ENCODE peak calls at places on chromosome 4, in four cellular contexts. D is gastrocnemius medialis, P is GM12878, S is GM12891. Y is an unnamed sample.

GRCh38 chr4:109015413-109015810 is 252.6 kb upstream of the ETNPPL start:
- DNase-seq in D (no peak), P (no peak), S (no peak), Y (no peak)

GRCh38 chr4:185999207-185999606 is 69.7 kb upstream of the TLR3 start:
- DNase-seq in D (no peak), P (no peak), S (no peak), Y (no peak)

GRCh38 chr4:6272863-6273660 is 3.4 kb downstream of the WFS1 start:
- DNase-seq in D (no peak), P (no peak), S (no peak), Y (no peak)

GRCh38 chr4:185421366-185422124 is 4.2 kb downstream of the UFSP2 start:
- DNase-seq in D (no peak), P (no peak), S (no peak), Y (no peak)

GRCh38 chr4:130031858-130032257 is 935.9 kb downstream of the C4orf33 start:
- DNase-seq in D (no peak), P (no peak), S (no peak), Y (no peak)

GRCh38 chr4:152304220-152304619 is 231.7 kb downstream of the FBXW7 start:
- DNase-seq in D (no peak), P (peak), S (no peak), Y (no peak)

GRCh38 chr4:100461796-100462195 is 56.0 kb downstream of the EMCN start:
- DNase-seq in D (no peak), P (no peak), S (no peak), Y (no peak)

GRCh38 chr4:83569967-83570366 is 34.1 kb downstream of the GPAT3 start:
- DNase-seq in D (no peak), P (no peak), S (no peak), Y (no peak)

GRCh38 chr4:116688536-116688935 is 396.8 kb downstream of the TRAM1L1 start:
- DNase-seq in D (no peak), P (no peak), S (no peak), Y (no peak)

GRCh38 chr4:177214935-177215334 is 94.7 kb upstream of the NEIL3 start:
- DNase-seq in D (no peak), P (no peak), S (no peak), Y (no peak)

GRCh38 chr4:99405433-99406115 is 29.6 kb downstream of the ADH7 start:
- DNase-seq in D (peak), P (peak), S (no peak), Y (no peak)

GRCh38 chr4:126939401-126939800 is 693.4 kb upstream of the INTU start:
- DNase-seq in D (no peak), P (no peak), S (no peak), Y (no peak)

GRCh38 chr4:168397611-168398169 is 79.1 kb upstream of the DDX60 start:
- DNase-seq in D (no peak), P (no peak), S (no peak), Y (no peak)

GRCh38 chr4:184344435-184344834 is 126.8 kb upstream of the ENPP6 start:
- DNase-seq in D (no peak), P (no peak), S (no peak), Y (no peak)

GRCh38 chr4:173318648-173319211 is 15.4 kb downstream of the HMGB2 start:
- DNase-seq in D (no peak), P (no peak), S (no peak), Y (no peak)

GRCh38 chr4:53711916-53712315 is 120.6 kb upstream of the LNX1 start:
- DNase-seq in D (no peak), P (no peak), S (no peak), Y (no peak)

GRCh38 chr4:34935739-34936138 is 1308.6 kb downstream of the ARAP2 start:
- DNase-seq in D (no peak), P (no peak), S (no peak), Y (no peak)

GRCh38 chr4:25654971-25655963 is at the start of gene SLC34A2:
- DNase-seq in D (no peak), P (no peak), S (peak), Y (no peak)

GRCh38 chr4:42676066-42676951 is 19.4 kb upstream of the ATP8A1 start:
- DNase-seq in D (no peak), P (no peak), S (no peak), Y (no peak)

GRCh38 chr4:37678624-37679023 is 7.6 kb downstream of the RELL1 start:
- DNase-seq in D (no peak), P (no peak), S (no peak), Y (no peak)

GRCh38 chr4:137519406-137519805 is 12.9 kb downstream of the PCDH18 start:
- DNase-seq in D (no peak), P (no peak), S (no peak), Y (no peak)

GRCh38 chr4:21879187-21879586 is 69.4 kb downstream of the KCNIP4 start:
- DNase-seq in D (no peak), P (no peak), S (no peak), Y (no peak)

GRCh38 chr4:81571105-81571504 is 99.4 kb upstream of the RASGEF1B start:
- DNase-seq in D (no peak), P (no peak), S (no peak), Y (no peak)

GRCh38 chr4:115687356-115687755 is 573.9 kb upstream of the NDST4 start:
- DNase-seq in D (no peak), P (no peak), S (no peak), Y (no peak)

GRCh38 chr4:2261853-2262144 is at the start of gene MXD4:
- DNase-seq in D (no peak), P (no peak), S (no peak), Y (no peak)
- TF ChIP-seq POLR2A in D (no peak), P (no peak), S (no peak), Y (no peak)

GRCh38 chr4:76689079-76689817 is 208.7 kb downstream of the SOWAHB start:
- DNase-seq in D (no peak), P (no peak), S (peak), Y (peak)
- TF ChIP-seq POLR2A in D (no peak), P (no peak), S (no peak), Y (no peak)

GRCh38 chr4:110480031-110480549 is 4.1 kb downstream of the ENPEP start:
- DNase-seq in D (no peak), P (no peak), S (no peak), Y (no peak)

GRCh38 chr4:110477836-110478235 is 1.9 kb downstream of the ENPEP start:
- DNase-seq in D (no peak), P (no peak), S (no peak), Y (no peak)

GRCh38 chr4:110480741-110481271 is 4.9 kb downstream of the ENPEP start:
- DNase-seq in D (no peak), P (no peak), S (no peak), Y (no peak)

GRCh38 chr4:110472583-110473329 is 3.2 kb upstream of the ENPEP start:
- DNase-seq in D (no peak), P (no peak), S (no peak), Y (no peak)

GRCh38 chr4:110475881-110476818 is at the start of gene ENPEP:
- DNase-seq in D (peak), P (no peak), S (no peak), Y (no peak)
- TF ChIP-seq POLR2A in D (peak), P (no peak), S (no peak), Y (no peak)

GRCh38 chr4:26858035-26858918 is 2.4 kb upstream of the STIM2 start:
- DNase-seq in D (no peak), P (no peak), S (no peak), Y (no peak)

GRCh38 chr4:26859762-26860156 is 882 bp upstream of the STIM2 start:
- DNase-seq in D (no peak), P (no peak), S (no peak), Y (no peak)

GRCh38 chr4:26856906-26857277 is 3.7 kb upstream of the STIM2 start:
- DNase-seq in D (no peak), P (no peak), S (no peak), Y (no peak)

GRCh38 chr4:26858947-26859401 is 1.7 kb upstream of the STIM2 start:
- DNase-seq in D (no peak), P (no peak), S (no peak), Y (no peak)

GRCh38 chr4:26857278-26858034 is 3.2 kb upstream of the STIM2 start:
- DNase-seq in D (peak), P (peak), S (peak), Y (peak)
- TF ChIP-seq POLR2A in D (peak), P (peak), S (peak), Y (peak)

GRCh38 chr4:48341776-48342558 is 638 bp downstream of the SLAIN2 start:
- DNase-seq in D (peak), P (no peak), S (peak), Y (peak)
- TF ChIP-seq POLR2A in D (no peak), P (peak), S (no peak), Y (no peak)

GRCh38 chr4:103074039-103074438 is 2.5 kb downstream of the SLC9B2 start:
- DNase-seq in D (no peak), P (no peak), S (no peak), Y (no peak)

GRCh38 chr4:103075435-103075893 is 1.1 kb downstream of the SLC9B2 start:
- DNase-seq in D (no peak), P (no peak), S (no peak), Y (no peak)

GRCh38 chr4:103074598-103075434 is 1.7 kb downstream of the SLC9B2 start:
- DNase-seq in D (no peak), P (peak), S (no peak), Y (no peak)

GRCh38 chr4:103076777-103077347 is 301 bp upstream of the SLC9B2 start:
- DNase-seq in D (no peak), P (no peak), S (no peak), Y (no peak)

DNA sequence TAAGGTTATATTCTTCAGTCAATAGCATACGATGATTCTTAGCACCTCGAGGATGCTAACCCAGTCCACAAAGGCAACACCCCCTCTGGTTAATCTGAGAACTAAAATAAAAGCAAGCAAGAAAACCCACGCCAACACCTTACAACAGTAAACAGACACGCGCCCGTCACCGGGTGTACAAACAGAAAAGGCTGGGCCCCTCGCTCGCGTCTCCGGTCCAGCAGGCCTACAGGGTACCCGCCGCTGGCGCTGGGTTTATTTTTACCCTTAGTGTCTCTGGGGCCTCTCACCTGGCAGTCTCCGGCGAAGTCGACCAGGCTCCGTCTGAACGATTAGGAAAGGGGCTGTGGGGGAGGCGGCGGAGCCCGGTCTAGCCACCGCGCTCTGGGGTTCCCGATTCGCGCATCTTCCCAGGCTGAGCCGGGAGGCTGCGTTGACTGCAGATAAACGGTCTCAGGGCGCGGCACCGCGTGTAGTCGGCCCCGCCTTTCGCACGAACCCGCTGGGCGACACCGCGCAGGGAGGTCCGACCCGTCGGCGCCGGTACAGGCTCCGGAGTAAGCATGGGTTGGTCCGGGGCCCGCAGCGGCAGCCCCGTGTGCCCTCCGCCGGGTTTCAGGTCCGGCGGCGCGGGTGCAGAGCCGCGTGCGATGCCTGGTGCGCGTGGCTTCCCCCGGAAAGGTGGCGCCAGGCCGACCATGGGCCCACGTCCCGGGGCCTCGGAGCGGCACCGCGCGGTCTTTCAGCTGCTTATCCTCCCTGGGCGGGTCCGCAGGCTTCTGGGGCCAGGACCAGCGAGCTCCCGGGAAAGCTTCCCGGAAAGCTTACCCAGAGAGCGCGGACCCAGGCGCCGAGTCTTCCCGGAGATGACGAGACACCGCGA is at the start of gene SLC9B2:
- DNase-seq in D (peak), P (no peak), S (peak), Y (peak)
- TF ChIP-seq POLR2A in D (peak), P (peak), S (no peak), Y (peak)